ENCODE peak calls at places on chromosomes 6 and 20, in eight cellular contexts. B is osteocyte, A is mammary epithelial cell, N is mucosa of gallbladder, L is brain microvascular endothelial cell, O is HuH-7, U is sigmoid colon, W is HepG2. K is an unnamed sample.

GRCh38 chr6:150435360-150435759 is 66.5 kb downstream of the IYD start:
- DNase-seq in B (no peak), A (no peak), N (no peak), L (no peak), O (no peak), U (no peak), W (no peak), K (no peak)

GRCh38 chr6:144718431-144718830 is 433.3 kb downstream of the UTRN start:
- DNase-seq in B (no peak), A (peak; percentile 67), N (no peak), L (peak; percentile 16), O (no peak), U (no peak), W (no peak), K (no peak)

GRCh38 chr6:148358196-148358785 is 15.7 kb downstream of the SASH1 start:
- DNase-seq in B (no peak), A (no peak), N (peak; percentile 41), L (no peak), O (no peak), U (peak; percentile 80), W (no peak), K (no peak)

GRCh38 chr20:8057871-8058270 is 38.3 kb upstream of the TMX4 start:
- DNase-seq in B (no peak), A (no peak), N (no peak), L (no peak), O (no peak), U (no peak), W (no peak), K (no peak)

GRCh38 chr20:33211817-33212424 is 5.2 kb upstream of the BPIFA3 start:
- DNase-seq in B (no peak), A (peak; percentile 44), N (peak; percentile 42), L (peak; percentile 34), O (peak; percentile 84), U (no peak), W (peak; percentile 78), K (peak; percentile 38)

GRCh38 chr6:92810913-92811312 is 608.4 kb downstream of the EPHA7 start:
- DNase-seq in B (no peak), A (peak; percentile 3), N (peak; percentile 28), L (peak; percentile 10), O (peak; percentile 16), U (no peak), W (peak; percentile 40), K (peak; percentile 62)

GRCh38 chr20:4012631-4013030 is 2.7 kb downstream of the RNF24 start:
- DNase-seq in B (no peak), A (no peak), N (no peak), L (no peak), O (no peak), U (no peak), W (no peak), K (no peak)

GRCh38 chr20:41275181-41275793 is 42.2 kb downstream of the ZHX3 start:
- DNase-seq in B (no peak), A (no peak), N (no peak), L (peak; percentile 61), O (no peak), U (no peak), W (no peak), K (no peak)

GRCh38 chr6:13012977-13013680 is 296.6 kb downstream of the PHACTR1 start:
- DNase-seq in B (no peak), A (no peak), N (no peak), L (no peak), O (no peak), U (no peak), W (no peak), K (peak; percentile 8)

GRCh38 chr6:83378621-83379388 is 52.0 kb downstream of the ME1 start:
- DNase-seq in B (no peak), A (peak; percentile 73), N (no peak), L (peak; percentile 35), O (no peak), U (no peak), W (no peak), K (no peak)

GRCh38 chr6:79894939-79895338 is 52.4 kb downstream of the ELOVL4 start:
- DNase-seq in B (no peak), A (peak; percentile 58), N (no peak), L (no peak), O (no peak), U (no peak), W (no peak), K (no peak)

GRCh38 chr6:107634147-107635057 is 144.5 kb downstream of the SOBP start:
- DNase-seq in B (no peak), A (no peak), N (no peak), L (no peak), O (no peak), U (no peak), W (no peak), K (no peak)

GRCh38 chr6:3480009-3480408 is 23.2 kb upstream of the SLC22A23 start:
- DNase-seq in B (no peak), A (no peak), N (no peak), L (no peak), O (no peak), U (no peak), W (no peak), K (no peak)

GRCh38 chr20:2234788-2235187 is 61.0 kb upstream of the TGM3 start:
- DNase-seq in B (no peak), A (no peak), N (no peak), L (no peak), O (no peak), U (no peak), W (no peak), K (no peak)

GRCh38 chr6:137222376-137222775 is 3.2 kb upstream of the IFNGR1 start:
- DNase-seq in B (no peak), A (no peak), N (no peak), L (no peak), O (no peak), U (no peak), W (no peak), K (no peak)

GRCh38 chr20:23361108-23361650 is 803 bp upstream of the GZF1 start:
- DNase-seq in B (no peak), A (no peak), N (no peak), L (no peak), O (no peak), U (no peak), W (peak; percentile 74), K (peak; percentile 46)

GRCh38 chr6:31305674-31306219 is 33.9 kb upstream of the HLA-C start:
- DNase-seq in B (no peak), A (no peak), N (no peak), L (no peak), O (no peak), U (no peak), W (no peak), K (no peak)

GRCh38 chr6:93679836-93680235 is 260.5 kb upstream of the EPHA7 start:
- DNase-seq in B (no peak), A (no peak), N (no peak), L (no peak), O (no peak), U (no peak), W (no peak), K (no peak)

GRCh38 chr6:36127462-36128016 is 2.8 kb upstream of the MAPK13 start:
- DNase-seq in B (no peak), A (peak; percentile 62), N (no peak), L (peak; percentile 83), O (no peak), U (peak; percentile 77), W (peak; percentile 77), K (no peak)

GRCh38 chr6:129184808-129185366 is 301.9 kb downstream of the LAMA2 start:
- DNase-seq in B (no peak), A (no peak), N (no peak), L (no peak), O (no peak), U (no peak), W (no peak), K (no peak)

GRCh38 chr6:27237089-27237723 is 10.3 kb upstream of the PRSS16 start:
- DNase-seq in B (no peak), A (peak; percentile 71), N (no peak), L (peak; percentile 85), O (no peak), U (no peak), W (peak; percentile 27), K (no peak)

GRCh38 chr6:43274916-43275597 is 23.0 kb upstream of the SLC22A7 start:
- DNase-seq in B (no peak), A (no peak), N (no peak), L (no peak), O (peak; percentile 75), U (no peak), W (peak; percentile 67), K (peak; percentile 85)

GRCh38 chr6:150625927-150626326 is 26.2 kb downstream of the PLEKHG1 start:
- DNase-seq in B (no peak), A (no peak), N (no peak), L (no peak), O (no peak), U (no peak), W (no peak), K (no peak)

GRCh38 chr6:12608016-12608860 is 108.3 kb upstream of the PHACTR1 start:
- DNase-seq in B (no peak), A (peak; percentile 61), N (no peak), L (no peak), O (no peak), U (no peak), W (no peak), K (no peak)

K was measured in small intestine.